ENCODE peak calls at places on chromosome 6, in seven cellular contexts. A is hypothalamus; T is stimulated activated CD4-positive, alpha-beta T cell treated with anti-CD3 and anti-CD28 coated beads, Interleukin-12 subunit alpha, Interleukin-12 subunit beta, amount 100 ng/mL, for 4 hours; K is GM23338; W is HT-29; V is NCI-H1092 treated with DMSO at 0.1 percent for 48 hours; Y is Calu3. L is an unnamed sample.

GRCh38 chr6:140078552-140079126 is 704.2 kb upstream of the CITED2 start:
- DNase-seq in V (no peak), Y (no peak), W (no peak), T (no peak), K (peak), A (no peak), L (peak)

GRCh38 chr6:6524951-6525350 is 63.6 kb upstream of the LY86 start:
- DNase-seq in T (no peak), W (no peak), K (no peak), A (no peak), Y (no peak), V (no peak), L (no peak)

GRCh38 chr6:37396571-37397185 is 36.3 kb upstream of the CMTR1 start:
- DNase-seq in V (no peak), W (no peak), T (no peak), K (no peak), A (no peak), Y (no peak), L (peak)

GRCh38 chr6:22153384-22154158 is 143.3 kb downstream of the PRL start:
- DNase-seq in K (no peak), V (no peak), Y (no peak), T (no peak), W (no peak), A (no peak), L (no peak)

GRCh38 chr6:51384736-51385135 is 566.1 kb downstream of the TFAP2B start:
- DNase-seq in K (no peak), Y (no peak), W (no peak), A (no peak), V (no peak), T (no peak), L (no peak)

GRCh38 chr6:123803456-123803861 is 206 bp upstream of the NKAIN2 start:
- DNase-seq in T (no peak), K (peak), Y (no peak), W (no peak), V (no peak), A (no peak), L (no peak)

GRCh38 chr6:128641701-128642100 is 121.3 kb upstream of the PTPRK start:
- DNase-seq in A (no peak), Y (no peak), V (no peak), T (no peak), W (no peak), K (no peak), L (no peak)

GRCh38 chr6:27757307-27757706 is 154.9 kb downstream of the OR2B2 start:
- DNase-seq in W (no peak), K (peak), Y (no peak), A (no peak), V (no peak), T (peak), L (no peak)

GRCh38 chr6:146827216-146827928 is 228.6 kb downstream of the ADGB start:
- DNase-seq in K (no peak), V (no peak), A (no peak), W (no peak), Y (no peak), T (no peak), L (no peak)

GRCh38 chr6:77368660-77369313 is 94.5 kb downstream of the HTR1B start:
- DNase-seq in Y (peak), V (no peak), A (no peak), K (peak), W (no peak), T (no peak), L (peak)

L was measured in astrocyte of the spinal cord.